ENCODE peak calls at places on chromosomes 16 and 17, in four cellular contexts. S is lung microvascular endothelial cell; J is CD8-positive, alpha-beta T cell; H is activated naive CD4-positive, alpha-beta T cell treated with anti-CD3 and anti-CD28 coated beads, Interleukin-2, amount 10 ng/mL, durations not matched to agents 7 days and 5 days. G is an unnamed sample.

GRCh38 chr17:6755731-6756184 is at the start of gene XAF1:
- DNase-seq in S (no peak), J (peak), H (peak), G (no peak)

GRCh38 chr17:20920813-20921199 is 122.0 kb downstream of the USP22 start:
- DNase-seq in S (no peak), J (no peak), H (no peak), G (no peak)

GRCh38 chr16:88739975-88740726 is 33.8 kb downstream of the CTU2 start:
- DNase-seq in S (no peak), J (no peak), H (no peak), G (no peak)

GRCh38 chr17:51673066-51673465 is 412.7 kb downstream of the UTP18 start:
- DNase-seq in S (no peak), J (no peak), H (no peak), G (no peak)

GRCh38 chr16:19817875-19818274 is 66.8 kb downstream of the GPRC5B start:
- DNase-seq in S (no peak), J (no peak), H (no peak), G (no peak)

GRCh38 chr17:11950771-11951519 is 46.3 kb downstream of the ZNF18 start:
- DNase-seq in S (no peak), J (no peak), H (no peak), G (no peak)

GRCh38 chr17:2957631-2958286 is 105.6 kb downstream of the OR1D5 start:
- DNase-seq in S (no peak), J (no peak), H (no peak), G (no peak)

GRCh38 chr17:77076046-77076882 is 64.5 kb upstream of the SEC14L1 start:
- DNase-seq in S (no peak), J (no peak), H (no peak), G (no peak)

GRCh38 chr17:11744696-11745095 is 146.4 kb downstream of the DNAH9 start:
- DNase-seq in S (no peak), J (no peak), H (no peak), G (no peak)

GRCh38 chr17:1684307-1685189 is at the start of gene PRPF8:
- DNase-seq in S (peak), J (peak), H (peak), G (peak)

GRCh38 chr17:64418506-64419339 is 28.1 kb upstream of the PECAM1 start:
- DNase-seq in S (peak), J (no peak), H (no peak), G (no peak)

GRCh38 chr16:89290887-89291286 is 73.4 kb downstream of the ZNF778 start:
- DNase-seq in S (no peak), J (no peak), H (no peak), G (no peak)

GRCh38 chr16:53465606-53466290 is 31.5 kb downstream of the RBL2 start:
- DNase-seq in S (peak), J (no peak), H (no peak), G (no peak)

GRCh38 chr17:79607941-79608728 is 2.7 kb downstream of the RBFOX3 start:
- DNase-seq in S (peak), J (no peak), H (peak), G (no peak)

GRCh38 chr16:81181013-81181720 is 57.3 kb upstream of the BCO1 start:
- DNase-seq in S (peak), J (no peak), H (no peak), G (peak)

GRCh38 chr17:76524598-76525512 is 12.7 kb downstream of the CYGB start:
- DNase-seq in S (no peak), J (no peak), H (no peak), G (no peak)

GRCh38 chr17:71613996-71614395 is 506.8 kb upstream of the SOX9 start:
- DNase-seq in S (no peak), J (no peak), H (no peak), G (no peak)

GRCh38 chr16:46789499-46790414 is 41.2 kb downstream of the C16orf87 start:
- DNase-seq in S (peak), J (peak), H (peak), G (no peak)

GRCh38 chr16:28923231-28923587 is 1.8 kb downstream of the RABEP2 start:
- DNase-seq in S (no peak), J (no peak), H (no peak), G (no peak)

GRCh38 chr17:5583426-5584382 is 605 bp downstream of the NLRP1 start:
- DNase-seq in S (no peak), J (no peak), H (peak), G (no peak)